ENCODE peak calls at places on chromosome 21, in nine cellular contexts. One of them, this sample, is unnamed.

GRCh38 chr21:41564871-41565281 is 56.9 kb upstream of the TMPRSS2 start:
- DNase-seq in A549: no peak
- DNase-seq in HCT116: no peak
- DNase-seq in tibial nerve: no peak
- DNase-seq in IMR-90: no peak
- DNase-seq in body of pancreas: peak
- DNase-seq in uterus: no peak
- DNase-seq in endothelial cell of umbilical vein: peak
- DNase-seq in heart left ventricle: no peak
- DNase-seq in this sample: no peak

GRCh38 chr21:9737871-9738520 is 783.4 kb upstream of the TPTE start:
- DNase-seq in A549: no peak
- DNase-seq in HCT116: no peak
- DNase-seq in tibial nerve: no peak
- DNase-seq in IMR-90: no peak
- DNase-seq in body of pancreas: no peak
- DNase-seq in uterus: no peak
- DNase-seq in endothelial cell of umbilical vein: no peak
- DNase-seq in heart left ventricle: no peak
- DNase-seq in this sample: no peak

GRCh38 chr21:31142600-31142999 is 104.3 kb upstream of the KRTAP19-8 start:
- DNase-seq in A549: no peak
- DNase-seq in HCT116: no peak
- DNase-seq in tibial nerve: no peak
- DNase-seq in IMR-90: no peak
- DNase-seq in body of pancreas: no peak
- DNase-seq in uterus: no peak
- DNase-seq in endothelial cell of umbilical vein: no peak
- DNase-seq in heart left ventricle: peak
- DNase-seq in this sample: no peak

GRCh38 chr21:41653243-41653943 is 113.5 kb downstream of the RIPK4 start:
- DNase-seq in A549: no peak
- DNase-seq in HCT116: no peak
- DNase-seq in tibial nerve: no peak
- DNase-seq in IMR-90: no peak
- DNase-seq in body of pancreas: no peak
- DNase-seq in uterus: no peak
- DNase-seq in endothelial cell of umbilical vein: no peak
- DNase-seq in heart left ventricle: no peak
- DNase-seq in this sample: no peak

GRCh38 chr21:41952568-41953248 is 1.1 kb downstream of the C2CD2 start:
- DNase-seq in A549: no peak
- DNase-seq in HCT116: no peak
- DNase-seq in tibial nerve: no peak
- DNase-seq in IMR-90: peak
- DNase-seq in body of pancreas: no peak
- DNase-seq in uterus: no peak
- DNase-seq in endothelial cell of umbilical vein: peak
- DNase-seq in heart left ventricle: no peak
- DNase-seq in this sample: no peak

GRCh38 chr21:32276671-32277070 is 2.2 kb downstream of the MIS18A start:
- DNase-seq in A549: no peak
- DNase-seq in HCT116: no peak
- DNase-seq in tibial nerve: no peak
- DNase-seq in IMR-90: no peak
- DNase-seq in body of pancreas: no peak
- DNase-seq in uterus: no peak
- DNase-seq in endothelial cell of umbilical vein: no peak
- DNase-seq in heart left ventricle: no peak
- DNase-seq in this sample: no peak

GRCh38 chr21:28579986-28580550 is 412.6 kb downstream of the LTN1 start:
- DNase-seq in A549: no peak
- DNase-seq in HCT116: no peak
- DNase-seq in tibial nerve: no peak
- DNase-seq in IMR-90: no peak
- DNase-seq in body of pancreas: no peak
- DNase-seq in uterus: no peak
- DNase-seq in endothelial cell of umbilical vein: no peak
- DNase-seq in heart left ventricle: no peak
- DNase-seq in this sample: no peak

GRCh38 chr21:25563399-25564116 is 43.7 kb downstream of the MRPL39 start:
- DNase-seq in A549: no peak
- DNase-seq in HCT116: no peak
- DNase-seq in tibial nerve: no peak
- DNase-seq in IMR-90: no peak
- DNase-seq in body of pancreas: no peak
- DNase-seq in uterus: no peak
- DNase-seq in endothelial cell of umbilical vein: peak
- DNase-seq in heart left ventricle: no peak
- DNase-seq in this sample: no peak

GRCh38 chr21:25735895-25736597 is 1.3 kb downstream of the GABPA start:
- DNase-seq in A549: no peak
- DNase-seq in HCT116: no peak
- DNase-seq in tibial nerve: no peak
- DNase-seq in IMR-90: peak
- DNase-seq in body of pancreas: no peak
- DNase-seq in uterus: no peak
- DNase-seq in endothelial cell of umbilical vein: peak
- DNase-seq in heart left ventricle: no peak
- DNase-seq in this sample: no peak

GRCh38 chr21:46120301-46121285 is 22.7 kb downstream of the COL6A2 start:
- DNase-seq in A549: no peak
- DNase-seq in HCT116: no peak
- DNase-seq in tibial nerve: peak
- DNase-seq in IMR-90: no peak
- DNase-seq in body of pancreas: peak
- DNase-seq in uterus: peak
- DNase-seq in endothelial cell of umbilical vein: no peak
- DNase-seq in heart left ventricle: peak
- DNase-seq in this sample: peak

GRCh38 chr21:22421416-22422190 is 1423.4 kb downstream of the NCAM2 start:
- DNase-seq in A549: no peak
- DNase-seq in HCT116: no peak
- DNase-seq in tibial nerve: no peak
- DNase-seq in IMR-90: no peak
- DNase-seq in body of pancreas: no peak
- DNase-seq in uterus: no peak
- DNase-seq in endothelial cell of umbilical vein: no peak
- DNase-seq in heart left ventricle: no peak
- DNase-seq in this sample: no peak

GRCh38 chr21:46651121-46651520 is 15.6 kb downstream of the PRMT2 start:
- DNase-seq in A549: no peak
- DNase-seq in HCT116: no peak
- DNase-seq in tibial nerve: no peak
- DNase-seq in IMR-90: no peak
- DNase-seq in body of pancreas: no peak
- DNase-seq in uterus: no peak
- DNase-seq in endothelial cell of umbilical vein: no peak
- DNase-seq in heart left ventricle: no peak
- DNase-seq in this sample: no peak

GRCh38 chr21:23249760-23250159 is 2251.6 kb downstream of the NCAM2 start:
- DNase-seq in A549: no peak
- DNase-seq in HCT116: no peak
- DNase-seq in tibial nerve: no peak
- DNase-seq in IMR-90: no peak
- DNase-seq in body of pancreas: no peak
- DNase-seq in uterus: no peak
- DNase-seq in endothelial cell of umbilical vein: no peak
- DNase-seq in heart left ventricle: no peak
- DNase-seq in this sample: no peak

GRCh38 chr21:42614811-42615342 is 38.5 kb upstream of the PDE9A start:
- DNase-seq in A549: peak
- DNase-seq in HCT116: no peak
- DNase-seq in tibial nerve: no peak
- DNase-seq in IMR-90: no peak
- DNase-seq in body of pancreas: peak
- DNase-seq in uterus: peak
- DNase-seq in endothelial cell of umbilical vein: no peak
- DNase-seq in heart left ventricle: no peak
- DNase-seq in this sample: no peak

DNA sequence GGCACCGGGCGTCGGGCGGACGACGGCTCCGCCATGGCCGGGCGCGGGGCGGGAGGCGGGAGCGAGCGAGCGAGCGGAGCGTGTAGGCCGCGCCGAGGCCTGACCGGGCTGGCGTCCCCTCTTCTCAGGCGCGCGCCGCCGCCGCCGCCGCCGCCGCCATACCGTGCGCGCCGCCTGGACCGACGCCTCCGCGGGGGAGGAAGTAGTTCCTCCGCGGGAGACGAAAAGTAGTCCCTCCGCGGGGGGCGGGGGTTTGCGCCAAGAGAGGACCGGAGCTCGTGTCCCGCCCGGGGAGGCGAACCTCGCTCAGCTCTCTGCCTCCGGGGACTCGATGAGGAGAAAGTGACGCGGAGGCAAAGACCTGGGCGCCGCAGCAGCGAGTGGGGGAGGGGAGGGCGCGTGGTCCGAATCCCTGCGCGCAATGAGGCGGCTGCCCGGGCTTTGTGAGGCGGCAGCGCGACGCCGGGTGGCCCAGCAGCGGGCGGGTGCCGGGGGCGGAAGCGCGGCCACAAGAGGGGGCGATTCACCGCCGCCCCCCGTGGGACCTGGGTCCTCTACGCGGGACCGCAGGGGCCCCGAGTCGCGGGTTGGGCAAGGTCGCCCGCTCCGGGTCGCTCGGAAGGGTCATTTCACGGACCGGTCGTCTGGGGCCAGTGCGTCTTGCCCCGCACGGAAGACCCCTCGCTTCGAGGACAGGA is at the start of gene BRWD1:
- DNase-seq in A549: peak
- DNase-seq in HCT116: peak
- DNase-seq in tibial nerve: peak
- DNase-seq in IMR-90: peak
- DNase-seq in body of pancreas: peak
- DNase-seq in uterus: peak
- DNase-seq in endothelial cell of umbilical vein: peak
- DNase-seq in heart left ventricle: peak
- DNase-seq in this sample: peak
- TF ChIP-seq POLR2A in A549: peak
- TF ChIP-seq POLR2A in HCT116: peak
- TF ChIP-seq POLR2A in tibial nerve: peak
- TF ChIP-seq POLR2A in IMR-90: peak
- TF ChIP-seq POLR2A in body of pancreas: peak
- TF ChIP-seq POLR2A in uterus: peak
- TF ChIP-seq POLR2A in endothelial cell of umbilical vein: no peak
- TF ChIP-seq POLR2A in heart left ventricle: peak
- TF ChIP-seq POLR2A in this sample: no peak

GRCh38 chr21:37564341-37564923 is 197.9 kb downstream of the DYRK1A start:
- DNase-seq in A549: peak
- DNase-seq in HCT116: peak
- DNase-seq in tibial nerve: peak
- DNase-seq in IMR-90: peak
- DNase-seq in body of pancreas: peak
- DNase-seq in uterus: peak
- DNase-seq in endothelial cell of umbilical vein: peak
- DNase-seq in heart left ventricle: peak
- DNase-seq in this sample: peak
- TF ChIP-seq CTCF in A549: peak
- TF ChIP-seq CTCF in HCT116: no peak
- TF ChIP-seq CTCF in tibial nerve: no peak
- TF ChIP-seq CTCF in IMR-90: peak
- TF ChIP-seq CTCF in body of pancreas: no peak
- TF ChIP-seq CTCF in uterus: no peak
- TF ChIP-seq CTCF in endothelial cell of umbilical vein: no peak
- TF ChIP-seq CTCF in heart left ventricle: peak
- TF ChIP-seq CTCF in this sample: no peak

DNA sequence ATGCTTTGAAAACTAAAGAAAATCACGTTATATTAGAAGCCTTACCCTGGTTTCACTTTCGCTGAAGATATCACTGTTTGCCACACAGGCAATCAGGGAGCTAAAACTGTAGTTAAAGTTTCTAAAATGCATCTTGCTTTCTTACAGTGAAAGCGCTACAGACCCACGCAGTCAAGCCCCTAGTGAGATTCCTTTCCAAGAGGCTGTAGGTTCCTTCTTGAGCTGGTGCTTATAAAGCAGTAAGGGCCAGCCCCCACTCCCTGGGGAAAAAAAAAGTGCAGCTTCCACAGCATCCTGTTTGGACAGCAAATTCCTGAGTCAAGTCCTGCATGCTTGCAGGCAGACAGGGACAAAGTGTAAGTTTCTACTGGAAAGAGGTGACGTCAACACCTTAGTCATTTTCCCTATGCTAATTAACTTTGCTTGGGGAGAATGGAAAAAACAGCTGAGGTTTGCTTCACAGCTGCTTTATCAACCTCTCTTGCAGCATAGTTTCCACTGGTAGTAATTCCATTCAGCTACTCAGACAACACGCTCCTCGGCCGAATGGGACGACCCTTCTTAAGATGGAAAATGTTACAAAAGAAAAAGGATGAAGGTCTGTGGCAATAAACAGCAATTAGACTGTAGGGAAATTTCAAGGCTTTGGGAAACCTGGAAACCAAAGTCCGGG is 14.7 kb upstream of the KCNE1 start:
- DNase-seq in A549: peak
- DNase-seq in HCT116: peak
- DNase-seq in tibial nerve: peak
- DNase-seq in IMR-90: peak
- DNase-seq in body of pancreas: peak
- DNase-seq in uterus: peak
- DNase-seq in endothelial cell of umbilical vein: peak
- DNase-seq in heart left ventricle: peak
- DNase-seq in this sample: peak
- H3K4me3 ChIP-seq in A549: peak
- H3K4me3 ChIP-seq in HCT116: no peak
- H3K4me3 ChIP-seq in tibial nerve: peak
- H3K4me3 ChIP-seq in IMR-90: peak
- H3K4me3 ChIP-seq in body of pancreas: no peak
- H3K4me3 ChIP-seq in uterus: peak
- H3K4me3 ChIP-seq in endothelial cell of umbilical vein: peak
- H3K4me3 ChIP-seq in heart left ventricle: peak
- H3K4me3 ChIP-seq in this sample: peak

GRCh38 chr21:34888569-34889286 is 160.4 kb downstream of the RUNX1 start:
- DNase-seq in A549: peak
- DNase-seq in HCT116: peak
- DNase-seq in tibial nerve: peak
- DNase-seq in IMR-90: peak
- DNase-seq in body of pancreas: peak
- DNase-seq in uterus: peak
- DNase-seq in endothelial cell of umbilical vein: peak
- DNase-seq in heart left ventricle: peak
- DNase-seq in this sample: peak
- TF ChIP-seq POLR2A in A549: peak
- TF ChIP-seq POLR2A in HCT116: peak
- TF ChIP-seq POLR2A in tibial nerve: peak
- TF ChIP-seq POLR2A in IMR-90: peak
- TF ChIP-seq POLR2A in body of pancreas: peak
- TF ChIP-seq POLR2A in uterus: peak
- TF ChIP-seq POLR2A in endothelial cell of umbilical vein: peak
- TF ChIP-seq POLR2A in heart left ventricle: peak
- TF ChIP-seq POLR2A in this sample: peak

DNA sequence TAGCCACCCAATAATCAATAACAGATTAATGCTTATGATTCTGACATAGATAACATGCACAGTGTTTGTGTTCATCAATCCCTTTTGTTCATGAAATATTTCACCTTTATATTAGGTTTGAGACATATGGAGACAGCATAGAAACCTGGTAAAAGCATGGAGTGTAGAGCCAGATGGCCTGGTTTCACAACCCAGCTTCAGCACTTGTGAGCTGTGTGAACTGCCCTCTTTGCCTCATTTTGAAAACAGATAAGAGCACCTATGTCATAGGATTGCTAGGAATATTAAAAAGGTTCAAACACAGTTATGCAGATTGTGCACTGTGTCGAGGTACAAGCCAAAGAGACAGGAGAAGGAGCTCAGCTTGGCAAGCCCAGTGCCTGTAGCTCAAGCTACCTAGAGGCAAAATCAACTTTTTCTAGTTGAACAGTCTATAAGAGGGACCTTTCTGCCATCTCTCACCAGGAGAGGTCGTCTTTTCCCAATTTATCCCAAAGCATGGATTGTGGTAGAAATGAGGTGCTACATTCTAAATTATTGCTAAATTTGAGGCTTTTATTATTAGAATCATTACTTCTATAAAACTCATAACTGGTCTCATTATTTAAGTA is 5.0 kb downstream of the CHODL start:
- DNase-seq in A549: no peak
- DNase-seq in HCT116: no peak
- DNase-seq in tibial nerve: no peak
- DNase-seq in IMR-90: no peak
- DNase-seq in body of pancreas: no peak
- DNase-seq in uterus: no peak
- DNase-seq in endothelial cell of umbilical vein: no peak
- DNase-seq in heart left ventricle: no peak
- DNase-seq in this sample: no peak
- TF ChIP-seq CTCF in A549: no peak
- TF ChIP-seq CTCF in HCT116: no peak
- TF ChIP-seq CTCF in tibial nerve: no peak
- TF ChIP-seq CTCF in IMR-90: no peak
- TF ChIP-seq CTCF in body of pancreas: no peak
- TF ChIP-seq CTCF in uterus: no peak
- TF ChIP-seq CTCF in endothelial cell of umbilical vein: no peak
- TF ChIP-seq CTCF in heart left ventricle: no peak
- TF ChIP-seq CTCF in this sample: no peak